ENCODE peak calls at places on chromosome 1, in five cellular contexts. X is fibroblast of the aortic adventitia, R is RWPE1, L is neural crest cell, F is Peyer's patch. S is an unnamed sample.

GRCh38 chr1:115670476-115671175 is 28.9 kb downstream of the VANGL1 start:
- DNase-seq in X (no peak), R (no peak), L (no peak), F (no peak), S (no peak)

GRCh38 chr1:200386416-200386815 is 23.4 kb downstream of the ZNF281 start:
- DNase-seq in X (no peak), R (no peak), L (no peak), F (no peak), S (no peak)

GRCh38 chr1:78075621-78076020 is 29.9 kb downstream of the GIPC2 start:
- DNase-seq in X (peak), R (no peak), L (no peak), F (no peak), S (no peak)

GRCh38 chr1:201598396-201598795 is 59.5 kb downstream of the NAV1 start:
- DNase-seq in X (no peak), R (no peak), L (no peak), F (no peak), S (no peak)

GRCh38 chr1:184597652-184598357 is 156.9 kb downstream of the EDEM3 start:
- DNase-seq in X (peak), R (no peak), L (no peak), F (no peak), S (no peak)

GRCh38 chr1:99326215-99326949 is 62.1 kb downstream of the PLPPR4 start:
- DNase-seq in X (peak), R (no peak), L (no peak), F (no peak), S (no peak)

GRCh38 chr1:200724064-200724463 is 14.6 kb upstream of the CAMSAP2 start:
- DNase-seq in X (no peak), R (no peak), L (no peak), F (no peak), S (no peak)

GRCh38 chr1:217137210-217137871 is 414.1 kb upstream of the ESRRG start:
- DNase-seq in X (no peak), R (no peak), L (peak), F (peak), S (no peak)

GRCh38 chr1:162626733-162627132 is 5.5 kb upstream of the DDR2 start:
- DNase-seq in X (peak), R (no peak), L (no peak), F (no peak), S (no peak)

GRCh38 chr1:208233978-208234377 is 10.2 kb downstream of the PLXNA2 start:
- DNase-seq in X (no peak), R (no peak), L (no peak), F (no peak), S (no peak)

GRCh38 chr1:155177918-155178281 is 4.3 kb downstream of the TRIM46 start:
- DNase-seq in X (no peak), R (no peak), L (no peak), F (peak), S (no peak)

GRCh38 chr1:41475859-41476567 is 8.5 kb downstream of the EDN2 start:
- DNase-seq in X (peak), R (no peak), L (no peak), F (peak), S (no peak)

GRCh38 chr1:200336111-200336845 is 73.6 kb downstream of the ZNF281 start:
- DNase-seq in X (peak), R (peak), L (no peak), F (no peak), S (no peak)

GRCh38 chr1:25848531-25848930 is 10.7 kb downstream of the AUNIP start:
- DNase-seq in X (peak), R (no peak), L (no peak), F (no peak), S (no peak)

GRCh38 chr1:213131851-213132655 is 81.0 kb downstream of the RPS6KC1 start:
- DNase-seq in X (no peak), R (no peak), L (no peak), F (no peak), S (no peak)

GRCh38 chr1:201546093-201546492 is 7.2 kb downstream of the NAV1 start:
- DNase-seq in X (no peak), R (no peak), L (no peak), F (no peak), S (no peak)

GRCh38 chr1:182065126-182065845 is 3.8 kb upstream of the ZNF648 start:
- DNase-seq in X (no peak), R (no peak), L (no peak), F (no peak), S (no peak)

GRCh38 chr1:21685944-21686678 is 17.0 kb upstream of the RAP1GAP start:
- DNase-seq in X (no peak), R (no peak), L (no peak), F (no peak), S (no peak)

GRCh38 chr1:222243902-222244301 is 304.0 kb downstream of the HHIPL2 start:
- DNase-seq in X (no peak), R (peak), L (no peak), F (no peak), S (no peak)

GRCh38 chr1:209597496-209597895 is 14.0 kb downstream of the CAMK1G start:
- DNase-seq in X (no peak), R (no peak), L (no peak), F (no peak), S (no peak)

GRCh38 chr1:235442788-235443429 is 61.3 kb downstream of the B3GALNT2 start:
- DNase-seq in X (peak), R (peak), L (no peak), F (no peak), S (no peak)

GRCh38 chr1:23081376-23081775 is 62.1 kb downstream of the KDM1A start:
- DNase-seq in X (no peak), R (peak), L (no peak), F (no peak), S (no peak)

GRCh38 chr1:59926381-59927243 is at the start of gene CYP2J2:
- DNase-seq in X (peak), R (peak), L (peak), F (peak), S (peak)

GRCh38 chr1:228287541-228288425 is 79.9 kb downstream of the OBSCN start:
- DNase-seq in X (no peak), R (no peak), L (no peak), F (peak), S (no peak)

GRCh38 chr1:65509912-65510680 is 89.6 kb downstream of the LEPR start:
- DNase-seq in X (peak), R (no peak), L (no peak), F (no peak), S (no peak)

GRCh38 chr1:182703539-182703938 is 19.2 kb upstream of the RGS8 start:
- DNase-seq in X (no peak), R (no peak), L (no peak), F (no peak), S (no peak)

GRCh38 chr1:221987860-221988520 is 246.1 kb upstream of the DUSP10 start:
- DNase-seq in X (peak), R (peak), L (no peak), F (no peak), S (no peak)

GRCh38 chr1:58392083-58392482 is 154.4 kb downstream of the OMA1 start:
- DNase-seq in X (no peak), R (no peak), L (no peak), F (no peak), S (no peak)

GRCh38 chr1:246532519-246532918 is 25.4 kb upstream of the SMYD3 start:
- DNase-seq in X (no peak), R (no peak), L (no peak), F (no peak), S (no peak)
- TF ChIP-seq CTCF in X (peak), R (no peak), L (peak), F (no peak), S (no peak)

DNA sequence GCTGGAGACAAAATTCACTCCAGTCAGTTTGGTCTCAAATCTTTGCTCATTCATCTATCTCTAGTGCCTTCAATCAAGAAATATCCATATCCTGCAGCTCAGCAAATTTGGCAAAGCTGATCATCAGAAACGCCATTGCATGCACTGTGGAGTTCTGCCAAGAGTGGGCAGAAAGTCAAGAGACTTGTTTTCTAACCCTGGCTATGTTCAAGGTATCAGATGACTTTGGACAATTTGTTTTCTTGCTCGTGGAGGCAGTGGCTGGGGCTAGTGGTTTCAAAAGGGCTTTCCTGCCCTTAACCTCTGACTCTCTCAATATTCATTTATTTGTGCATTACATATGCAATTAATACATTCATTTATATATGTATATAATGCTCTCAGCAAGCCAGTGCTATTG is 12.8 kb upstream of the LRRC52 start:
- DNase-seq in X (no peak), R (no peak), L (no peak), F (no peak), S (no peak)
- TF ChIP-seq CTCF in X (no peak), R (no peak), L (no peak), F (no peak), S (no peak)

GRCh38 chr1:223670458-223671159 is 5.1 kb upstream of the CAPN8 start:
- DNase-seq in X (peak), R (no peak), L (peak), F (no peak), S (no peak)
- TF ChIP-seq CTCF in X (peak), R (no peak), L (peak), F (peak), S (no peak)

GRCh38 chr1:168392958-168393357 is 112.3 kb downstream of the TBX19 start:
- DNase-seq in X (peak), R (no peak), L (no peak), F (no peak), S (no peak)
- TF ChIP-seq CTCF in X (no peak), R (no peak), L (no peak), F (no peak), S (no peak)

S was measured in natural killer cell.